ENCODE peak calls at places on chromosomes 2 and 18, in six cellular contexts. M, V, Q, U, R and I are unnamed samples.
A peak's percentile ranks its signal among the peaks of the same experiment; 100 is the strongest.

GRCh38 chr18:41771971-41772370 is 183.1 kb upstream of the PIK3C3 start:
- DNase-seq in M (peak; percentile 10), U (no peak), Q (peak; percentile 7), V (no peak), R (no peak), I (no peak)

GRCh38 chr2:79946046-79946445 is 358.5 kb downstream of the LRRTM1 start:
- DNase-seq in V (no peak), M (no peak), R (no peak), U (no peak), Q (no peak), I (no peak)

GRCh38 chr2:100017633-100018032 is 124.8 kb downstream of the AFF3 start:
- DNase-seq in R (no peak), U (no peak), V (no peak), Q (peak; percentile 74), M (no peak), I (peak; percentile 28)

GRCh38 chr18:9666548-9666947 is 41.6 kb upstream of the RAB31 start:
- DNase-seq in V (no peak), R (no peak), M (no peak), Q (no peak), U (no peak), I (no peak)

GRCh38 chr2:203809084-203809521 is 58.5 kb upstream of the CTLA4 start:
- DNase-seq in M (no peak), Q (peak; percentile 66), U (peak; percentile 64), R (no peak), V (no peak), I (peak; percentile 47)

GRCh38 chr2:111661286-111661940 is 222.6 kb downstream of the ANAPC1 start:
- DNase-seq in V (no peak), Q (no peak), M (no peak), R (no peak), U (no peak), I (no peak)

GRCh38 chr2:138209009-138209408 is 244.7 kb downstream of the HNMT start:
- DNase-seq in R (no peak), V (no peak), U (no peak), M (no peak), Q (no peak), I (no peak)

GRCh38 chr2:71071681-71072398 is 3.4 kb downstream of the NAGK start:
- DNase-seq in M (peak; percentile 11), R (no peak), U (no peak), V (peak; percentile 77), Q (no peak), I (no peak)

GRCh38 chr18:79774111-79774510 is 23.6 kb upstream of the KCNG2 start:
- DNase-seq in R (no peak), V (no peak), Q (no peak), U (no peak), M (no peak), I (no peak)

GRCh38 chr18:74546751-74547530 is 12.6 kb downstream of the CNDP1 start:
- DNase-seq in M (peak; percentile 57), R (no peak), Q (peak; percentile 29), V (no peak), U (no peak), I (peak; percentile 56)

GRCh38 chr2:180394305-180394704 is 387.2 kb upstream of the CWC22 start:
- DNase-seq in R (no peak), U (no peak), M (no peak), Q (no peak), V (no peak), I (no peak)

GRCh38 chr18:47754311-47755101 is 176.0 kb downstream of the SMAD2 start:
- DNase-seq in U (no peak), R (peak; percentile 23), V (peak; percentile 30), Q (no peak), M (peak; percentile 9), I (no peak)

GRCh38 chr18:57137847-57138246 is 9.0 kb upstream of the BOD1L2 start:
- DNase-seq in Q (no peak), M (no peak), V (no peak), U (no peak), R (no peak), I (no peak)

GRCh38 chr2:232146294-232146693 is 184.8 kb downstream of the DIS3L2 start:
- DNase-seq in V (no peak), Q (peak; percentile 86), R (no peak), M (no peak), U (peak; percentile 66), I (peak; percentile 25)

GRCh38 chr2:236820763-236821344 is 251.2 kb downstream of the ACKR3 start:
- DNase-seq in R (no peak), M (no peak), U (no peak), V (no peak), Q (no peak), I (no peak)

GRCh38 chr2:216696321-216696720 is 972 bp upstream of the IGFBP5 start:
- DNase-seq in U (no peak), M (no peak), R (no peak), V (no peak), Q (no peak), I (no peak)

GRCh38 chr2:29475446-29476006 is 360.3 kb downstream of the CLIP4 start:
- DNase-seq in V (no peak), R (no peak), M (no peak), U (no peak), Q (no peak), I (no peak)

GRCh38 chr2:180679693-180680092 is 300.7 kb upstream of the UBE2E3 start:
- DNase-seq in M (no peak), Q (no peak), U (no peak), V (no peak), R (no peak), I (no peak)

GRCh38 chr2:240319221-240319854 is 116.1 kb upstream of the GPC1 start:
- DNase-seq in R (no peak), Q (peak; percentile 21), U (peak; percentile 60), V (no peak), M (peak; percentile 17), I (no peak)

GRCh38 chr2:152568566-152568965 is 148.7 kb downstream of the PRPF40A start:
- DNase-seq in U (no peak), R (no peak), Q (no peak), V (no peak), M (no peak), I (no peak)

GRCh38 chr2:236675051-236675450 is 105.4 kb downstream of the ACKR3 start:
- DNase-seq in R (no peak), M (peak; percentile 12), V (no peak), Q (peak; percentile 2), U (peak; percentile 54), I (peak; percentile 30)

GRCh38 chr2:224219781-224220180 is 180.7 kb upstream of the SERPINE2 start:
- DNase-seq in R (no peak), M (no peak), Q (no peak), U (no peak), V (no peak), I (no peak)

GRCh38 chr2:7749895-7750559 is 832.8 kb downstream of the RNF144A start:
- DNase-seq in M (no peak), V (no peak), Q (no peak), U (no peak), R (no peak), I (no peak)

GRCh38 chr2:21451418-21451817 is 327.6 kb downstream of the TDRD15 start:
- DNase-seq in V (no peak), R (no peak), U (no peak), M (no peak), Q (peak; percentile 77), I (no peak)

GRCh38 chr2:67825476-67825875 is 237.3 kb downstream of the C1D start:
- DNase-seq in R (no peak), M (peak; percentile 52), Q (peak; percentile 82), V (no peak), U (no peak), I (peak; percentile 20)

GRCh38 chr2:218607436-218608115 is at the start of gene PLCD4:
- DNase-seq in R (no peak), Q (peak; percentile 80), M (peak; percentile 77), V (no peak), U (peak; percentile 67), I (peak; percentile 88)

GRCh38 chr2:240390091-240391073 is 45.1 kb upstream of the GPC1 start:
- DNase-seq in U (no peak), Q (no peak), V (no peak), R (no peak), M (no peak), I (no peak)

GRCh38 chr18:11310476-11311086 is 161.2 kb upstream of the PIEZO2 start:
- DNase-seq in U (no peak), M (peak; percentile 31), Q (peak; percentile 49), V (peak; percentile 24), R (peak; percentile 40), I (no peak)
- TF ChIP-seq CTCF in U (peak; percentile 94), M (peak; percentile 72), Q (peak; percentile 67), V (peak; percentile 90), R (peak; percentile 77), I (peak; percentile 90)

GRCh38 chr2:222887124-222887523 is 26.3 kb downstream of the ACSL3 start:
- DNase-seq in U (no peak), M (no peak), V (no peak), Q (peak; percentile 56), R (no peak), I (no peak)

GRCh38 chr2:222884765-222885424 is 24.1 kb downstream of the ACSL3 start:
- DNase-seq in Q (no peak), R (no peak), M (no peak), U (no peak), V (no peak), I (no peak)

GRCh38 chr2:222882484-222882928 is 21.7 kb downstream of the ACSL3 start:
- DNase-seq in V (no peak), R (no peak), U (no peak), Q (no peak), M (no peak), I (no peak)

GRCh38 chr2:222883420-222883819 is 22.6 kb downstream of the ACSL3 start:
- DNase-seq in Q (no peak), R (no peak), V (no peak), M (no peak), U (no peak), I (no peak)

GRCh38 chr2:222884114-222884764 is 23.4 kb downstream of the ACSL3 start:
- DNase-seq in U (no peak), M (peak; percentile 83), R (no peak), V (no peak), Q (no peak), I (no peak)
- TF ChIP-seq CTCF in U (no peak), M (no peak), R (no peak), V (no peak), Q (no peak), I (no peak)

DNA sequence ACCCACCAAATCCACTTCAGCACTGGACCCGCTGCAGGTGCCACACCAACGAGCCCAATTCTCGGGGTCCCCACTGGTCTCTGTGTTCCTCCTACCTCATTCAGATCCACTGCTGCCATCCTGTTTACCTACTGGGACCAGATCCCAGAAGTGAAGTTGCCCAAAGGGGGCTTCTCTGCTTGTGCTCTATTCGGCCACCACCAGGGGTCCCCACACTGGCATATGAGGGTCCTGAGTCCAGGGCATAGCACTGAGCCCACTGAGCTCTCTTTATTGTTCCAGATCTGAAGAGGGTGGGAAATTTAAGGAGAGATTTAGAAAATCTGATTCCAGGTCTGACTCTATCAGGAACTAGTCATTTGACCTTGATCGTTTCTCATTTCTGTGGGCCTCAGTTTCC is 2.4 kb downstream of the GPR45 start:
- DNase-seq in M (no peak), R (peak; percentile 34), U (no peak), V (no peak), Q (no peak), I (no peak)
- TF ChIP-seq CTCF in M (peak; percentile 48), R (peak; percentile 49), U (peak; percentile 66), V (peak; percentile 13), Q (peak; percentile 19), I (peak; percentile 62)

GRCh38 chr18:64245461-64245860 is 96.6 kb upstream of the LINC00305 start:
- DNase-seq in R (no peak), M (no peak), V (no peak), Q (no peak), U (no peak), I (no peak)

GRCh38 chr18:64240301-64240700 is 91.4 kb upstream of the LINC00305 start:
- DNase-seq in Q (no peak), R (no peak), M (no peak), V (no peak), U (no peak), I (no peak)

GRCh38 chr18:64244571-64244970 is 95.7 kb upstream of the LINC00305 start:
- DNase-seq in M (no peak), V (no peak), Q (no peak), R (no peak), U (no peak), I (no peak)
- TF ChIP-seq CTCF in M (no peak), V (peak; percentile 32), Q (no peak), R (no peak), U (no peak), I (no peak)